ENCODE peak calls at places on chromosomes 6 and 20, in four cellular contexts. One of them, this sample, is unnamed.

GRCh38 chr6:54010340-54011276 is 100.6 kb upstream of the MLIP start:
- DNase-seq in effector memory CD4-positive, alpha-beta T cell: no peak
- DNase-seq in anterior cingulate cortex: no peak
- DNase-seq in OCI-LY7: no peak
- DNase-seq in this sample: no peak

GRCh38 chr20:20712004-20712473 is 405 bp downstream of the RALGAPA2 start:
- DNase-seq in OCI-LY7: no peak
- DNase-seq in effector memory CD4-positive, alpha-beta T cell: peak
- DNase-seq in anterior cingulate cortex: no peak
- DNase-seq in this sample: peak

GRCh38 chr6:28258877-28259777 is at the start of gene NKAPL:
- DNase-seq in OCI-LY7: no peak
- DNase-seq in effector memory CD4-positive, alpha-beta T cell: peak
- DNase-seq in anterior cingulate cortex: peak
- DNase-seq in this sample: peak

GRCh38 chr20:25356294-25356933 is 34.2 kb downstream of the ABHD12 start:
- DNase-seq in OCI-LY7: no peak
- DNase-seq in effector memory CD4-positive, alpha-beta T cell: no peak
- DNase-seq in anterior cingulate cortex: no peak
- DNase-seq in this sample: no peak

GRCh38 chr6:12024715-12025434 is 12.8 kb downstream of the HIVEP1 start:
- DNase-seq in OCI-LY7: no peak
- DNase-seq in effector memory CD4-positive, alpha-beta T cell: no peak
- DNase-seq in anterior cingulate cortex: no peak
- DNase-seq in this sample: no peak

GRCh38 chr6:2914318-2914660 is 11.2 kb upstream of the SERPINB9 start:
- DNase-seq in anterior cingulate cortex: no peak
- DNase-seq in OCI-LY7: no peak
- DNase-seq in effector memory CD4-positive, alpha-beta T cell: no peak
- DNase-seq in this sample: no peak

GRCh38 chr6:163950159-163950558 is 535.6 kb downstream of the QKI start:
- DNase-seq in anterior cingulate cortex: no peak
- DNase-seq in effector memory CD4-positive, alpha-beta T cell: no peak
- DNase-seq in OCI-LY7: no peak
- DNase-seq in this sample: no peak

GRCh38 chr6:112279044-112279916 is 24.9 kb upstream of the LAMA4 start:
- DNase-seq in anterior cingulate cortex: no peak
- DNase-seq in effector memory CD4-positive, alpha-beta T cell: no peak
- DNase-seq in OCI-LY7: no peak
- DNase-seq in this sample: no peak

GRCh38 chr6:118618676-118619377 is 32.6 kb downstream of the CEP85L start:
- DNase-seq in anterior cingulate cortex: peak
- DNase-seq in effector memory CD4-positive, alpha-beta T cell: peak
- DNase-seq in OCI-LY7: peak
- DNase-seq in this sample: peak

GRCh38 chr6:99607416-99608036 is 893 bp downstream of the PRDM13 start:
- DNase-seq in OCI-LY7: no peak
- DNase-seq in anterior cingulate cortex: no peak
- DNase-seq in effector memory CD4-positive, alpha-beta T cell: no peak
- DNase-seq in this sample: no peak

GRCh38 chr20:52004720-52005119 is 186.9 kb downstream of the ZFP64 start:
- DNase-seq in anterior cingulate cortex: no peak
- DNase-seq in effector memory CD4-positive, alpha-beta T cell: no peak
- DNase-seq in OCI-LY7: no peak
- DNase-seq in this sample: no peak

GRCh38 chr6:110348956-110349565 is 9.1 kb downstream of the METTL24 start:
- DNase-seq in effector memory CD4-positive, alpha-beta T cell: no peak
- DNase-seq in OCI-LY7: no peak
- DNase-seq in anterior cingulate cortex: no peak
- DNase-seq in this sample: no peak

GRCh38 chr6:135014353-135014832 is 40.2 kb downstream of the HBS1L start:
- DNase-seq in anterior cingulate cortex: no peak
- DNase-seq in effector memory CD4-positive, alpha-beta T cell: no peak
- DNase-seq in OCI-LY7: no peak
- DNase-seq in this sample: no peak

GRCh38 chr6:91055959-91056358 is 469.1 kb upstream of the MAP3K7 start:
- DNase-seq in effector memory CD4-positive, alpha-beta T cell: no peak
- DNase-seq in anterior cingulate cortex: no peak
- DNase-seq in OCI-LY7: no peak
- DNase-seq in this sample: no peak

GRCh38 chr20:12198281-12198680 is 280.6 kb downstream of the BTBD3 start:
- DNase-seq in effector memory CD4-positive, alpha-beta T cell: no peak
- DNase-seq in OCI-LY7: no peak
- DNase-seq in anterior cingulate cortex: no peak
- DNase-seq in this sample: no peak

GRCh38 chr6:20969551-20969950 is 435.3 kb downstream of the CDKAL1 start:
- DNase-seq in anterior cingulate cortex: no peak
- DNase-seq in OCI-LY7: no peak
- DNase-seq in effector memory CD4-positive, alpha-beta T cell: no peak
- DNase-seq in this sample: no peak

GRCh38 chr20:11686900-11687543 is 230.7 kb upstream of the BTBD3 start:
- DNase-seq in OCI-LY7: no peak
- DNase-seq in effector memory CD4-positive, alpha-beta T cell: no peak
- DNase-seq in anterior cingulate cortex: peak
- DNase-seq in this sample: no peak

GRCh38 chr6:30075987-30076311 is 380 bp upstream of the RNF39 start:
- DNase-seq in anterior cingulate cortex: no peak
- DNase-seq in effector memory CD4-positive, alpha-beta T cell: no peak
- DNase-seq in OCI-LY7: no peak
- DNase-seq in this sample: no peak

GRCh38 chr6:168035661-168036616 is 38.5 kb downstream of the KIF25 start:
- DNase-seq in anterior cingulate cortex: no peak
- DNase-seq in OCI-LY7: no peak
- DNase-seq in effector memory CD4-positive, alpha-beta T cell: no peak
- DNase-seq in this sample: no peak

GRCh38 chr6:158633127-158633526 is 11.4 kb downstream of the DYNLT1 start:
- DNase-seq in anterior cingulate cortex: no peak
- DNase-seq in effector memory CD4-positive, alpha-beta T cell: no peak
- DNase-seq in OCI-LY7: no peak
- DNase-seq in this sample: no peak

GRCh38 chr6:158706369-158706982 is 56.6 kb downstream of the SYTL3 start:
- DNase-seq in effector memory CD4-positive, alpha-beta T cell: no peak
- DNase-seq in anterior cingulate cortex: no peak
- DNase-seq in OCI-LY7: peak
- DNase-seq in this sample: no peak

GRCh38 chr6:147769496-147770087 is 261.1 kb downstream of the SAMD5 start:
- DNase-seq in effector memory CD4-positive, alpha-beta T cell: no peak
- DNase-seq in OCI-LY7: no peak
- DNase-seq in anterior cingulate cortex: no peak
- DNase-seq in this sample: no peak

GRCh38 chr6:89984926-89985743 is 90.9 kb downstream of the GJA10 start:
- DNase-seq in anterior cingulate cortex: peak
- DNase-seq in effector memory CD4-positive, alpha-beta T cell: no peak
- DNase-seq in OCI-LY7: no peak
- DNase-seq in this sample: no peak

GRCh38 chr6:119142637-119143036 is 64.2 kb upstream of the FAM184A start:
- DNase-seq in anterior cingulate cortex: no peak
- DNase-seq in effector memory CD4-positive, alpha-beta T cell: no peak
- DNase-seq in OCI-LY7: no peak
- DNase-seq in this sample: no peak

GRCh38 chr6:144582939-144583613 is 297.9 kb downstream of the UTRN start:
- DNase-seq in effector memory CD4-positive, alpha-beta T cell: peak
- DNase-seq in OCI-LY7: peak
- DNase-seq in anterior cingulate cortex: peak
- DNase-seq in this sample: peak

GRCh38 chr6:143596857-143597256 is 80.9 kb upstream of the PHACTR2 start:
- DNase-seq in OCI-LY7: no peak
- DNase-seq in anterior cingulate cortex: no peak
- DNase-seq in effector memory CD4-positive, alpha-beta T cell: no peak
- DNase-seq in this sample: no peak

GRCh38 chr20:31934968-31935764 is 16.7 kb downstream of the PDRG1 start:
- DNase-seq in anterior cingulate cortex: no peak
- DNase-seq in effector memory CD4-positive, alpha-beta T cell: no peak
- DNase-seq in OCI-LY7: peak
- DNase-seq in this sample: no peak